ENCODE peak calls at places on chromosomes 7 and 10, in ten cellular contexts. Z is dorsolateral prefrontal cortex; D is neural progenitor cell; W is substantia nigra; G is colonic mucosa; A is stimulated activated CD4-positive, alpha-beta T cell treated with anti-CD3 and anti-CD28 coated beads, Interleukin-15, amount 100 ng/mL, for 24 hours; X is nephron progenitor cell; J is SHP77 treated with DMSO at 0.1 percent for 48 hours; H is NCI-H1105 treated with DMSO at 0.1 percent for 48 hours; Q is Kasumi-1. P is an unnamed sample.

GRCh38 chr7:80253653-80254052 is 119.0 kb downstream of the GNAI1 start:
- DNase-seq in Z (no peak), D (no peak), W (no peak), G (no peak), A (no peak), X (no peak), J (no peak), H (no peak), Q (no peak), P (no peak)

GRCh38 chr10:31697271-31698168 is 231.1 kb downstream of the ARHGAP12 start:
- DNase-seq in Z (no peak), D (no peak), W (peak), G (peak), A (no peak), X (no peak), J (peak), H (no peak), Q (no peak), P (no peak)

GRCh38 chr10:132848306-132848705 is 62.4 kb upstream of the NKX6-2 start:
- DNase-seq in Z (peak), D (peak), W (no peak), G (no peak), A (no peak), X (no peak), J (no peak), H (no peak), Q (peak), P (no peak)

GRCh38 chr7:521221-522070 is 1.8 kb upstream of the PDGFA start:
- DNase-seq in Z (no peak), D (peak), W (no peak), G (no peak), A (peak), X (peak), J (no peak), H (peak), Q (no peak), P (no peak)

GRCh38 chr7:37281368-37282092 is 167.1 kb downstream of the ELMO1 start:
- DNase-seq in Z (peak), D (no peak), W (peak), G (no peak), A (no peak), X (no peak), J (no peak), H (no peak), Q (no peak), P (no peak)

GRCh38 chr10:127947206-127947605 is 40.3 kb downstream of the PTPRE start:
- DNase-seq in Z (no peak), D (no peak), W (no peak), G (no peak), A (no peak), X (no peak), J (no peak), H (no peak), Q (no peak), P (no peak)

GRCh38 chr10:7417103-7417623 is 6.3 kb upstream of the SFMBT2 start:
- DNase-seq in Z (no peak), D (peak), W (no peak), G (no peak), A (no peak), X (no peak), J (no peak), H (peak), Q (peak), P (no peak)

GRCh38 chr7:2043316-2044039 is 189.3 kb downstream of the MAD1L1 start:
- DNase-seq in Z (no peak), D (peak), W (no peak), G (no peak), A (no peak), X (no peak), J (no peak), H (no peak), Q (no peak), P (no peak)

GRCh38 chr10:62805139-62806092 is 896 bp downstream of the ADO start:
- DNase-seq in Z (no peak), D (peak), W (no peak), G (peak), A (peak), X (peak), J (no peak), H (peak), Q (peak), P (peak)

GRCh38 chr10:17882557-17882956 is 69.2 kb upstream of the SLC39A12 start:
- DNase-seq in Z (no peak), D (no peak), W (no peak), G (no peak), A (no peak), X (no peak), J (no peak), H (no peak), Q (no peak), P (no peak)

GRCh38 chr10:117133273-117134083 is 4.6 kb downstream of the VAX1 start:
- DNase-seq in Z (no peak), D (peak), W (no peak), G (no peak), A (no peak), X (peak), J (no peak), H (no peak), Q (no peak), P (no peak)

GRCh38 chr7:5678295-5679046 is 103.0 kb downstream of the RNF216 start:
- DNase-seq in Z (no peak), D (no peak), W (no peak), G (no peak), A (no peak), X (no peak), J (no peak), H (no peak), Q (peak), P (no peak)

GRCh38 chr7:18421297-18422004 is 74.1 kb upstream of the HDAC9 start:
- DNase-seq in Z (no peak), D (peak), W (no peak), G (no peak), A (no peak), X (peak), J (no peak), H (peak), Q (no peak), P (no peak)

GRCh38 chr10:29969255-29970011 is 90.0 kb downstream of the JCAD start:
- DNase-seq in Z (no peak), D (no peak), W (no peak), G (no peak), A (no peak), X (no peak), J (no peak), H (no peak), Q (no peak), P (no peak)

GRCh38 chr10:76736848-76737495 is 900.6 kb downstream of the KCNMA1 start:
- DNase-seq in Z (no peak), D (no peak), W (no peak), G (no peak), A (no peak), X (no peak), J (no peak), H (no peak), Q (no peak), P (no peak)

GRCh38 chr10:111211756-111212155 is 134.9 kb downstream of the ADRA2A start:
- DNase-seq in Z (no peak), D (no peak), W (no peak), G (no peak), A (no peak), X (no peak), J (no peak), H (no peak), Q (no peak), P (no peak)

GRCh38 chr10:75253281-75254220 is 17.8 kb upstream of the COMTD1 start:
- DNase-seq in Z (no peak), D (no peak), W (no peak), G (no peak), A (no peak), X (no peak), J (no peak), H (no peak), Q (no peak), P (no peak)

GRCh38 chr7:46939089-46939488 is 642.8 kb downstream of the TNS3 start:
- DNase-seq in Z (no peak), D (no peak), W (no peak), G (no peak), A (no peak), X (no peak), J (no peak), H (no peak), Q (no peak), P (no peak)

P was measured in activated CD8-positive, alpha-beta T cell treated with anti-CD3 and anti-CD28 coated beads, Interleukin-2, amount 10 ng/mL, durations not matched to agents 7 days and 5 days.